ENCODE peak calls at places on chromosome X, in six cellular contexts. A is HepG2, Y is HL-60, N is GM12878, D is SK-N-SH, R is K562. B is an unnamed sample.

GRCh38 chrX:19624754-19625153 is 109.4 kb upstream of the MAP3K15 start:
- DNase-seq in A (no peak), Y (no peak), N (no peak), D (no peak), R (no peak), B (no peak)

GRCh38 chrX:41475611-41476241 is 28.6 kb downstream of the NYX start:
- DNase-seq in A (peak; percentile 35), Y (no peak), N (no peak), D (no peak), R (no peak), B (no peak)

GRCh38 chrX:39431893-39432292 is 630.6 kb downstream of the MID1IP1 start:
- DNase-seq in A (no peak), Y (no peak), N (no peak), D (no peak), R (no peak), B (no peak)

GRCh38 chrX:7117587-7117986 is 29.9 kb upstream of the STS start:
- DNase-seq in A (no peak), Y (no peak), N (no peak), D (no peak), R (no peak), B (no peak)

GRCh38 chrX:128464091-128464490 is 411.9 kb upstream of the ACTRT1 start:
- DNase-seq in A (peak; percentile 3), Y (no peak), N (no peak), D (no peak), R (no peak), B (no peak)

GRCh38 chrX:24643116-24643515 is 4.0 kb downstream of the PCYT1B start:
- DNase-seq in A (no peak), Y (no peak), N (no peak), D (no peak), R (peak; percentile 14), B (no peak)

GRCh38 chrX:47174846-47175587 is 18.6 kb upstream of the UBA1 start:
- DNase-seq in A (no peak), Y (no peak), N (no peak), D (peak; percentile 24), R (no peak), B (no peak)

GRCh38 chrX:38798956-38799355 is 2.3 kb upstream of the MID1IP1 start:
- DNase-seq in A (no peak), Y (no peak), N (no peak), D (no peak), R (no peak), B (no peak)

GRCh38 chrX:22520128-22520828 is 247.6 kb downstream of the CBLL2 start:
- DNase-seq in A (no peak), Y (no peak), N (no peak), D (no peak), R (no peak), B (no peak)

GRCh38 chrX:101602077-101602476 is 15.7 kb downstream of the ARMCX6 start:
- DNase-seq in A (no peak), Y (no peak), N (no peak), D (no peak), R (no peak), B (no peak)

GRCh38 chrX:19682712-19683331 is 167.5 kb upstream of the MAP3K15 start:
- DNase-seq in A (no peak), Y (peak; percentile 34), N (no peak), D (peak; percentile 55), R (no peak), B (no peak)

GRCh38 chrX:118459494-118459893 is 36.1 kb upstream of the DOCK11 start:
- DNase-seq in A (peak; percentile 23), Y (peak; percentile 21), N (peak; percentile 2), D (peak; percentile 43), R (peak; percentile 44), B (no peak)

GRCh38 chrX:54422168-54422567 is 18.0 kb upstream of the TSR2 start:
- DNase-seq in A (peak; percentile 38), Y (no peak), N (no peak), D (no peak), R (no peak), B (no peak)

GRCh38 chrX:110089656-110090404 is 86.9 kb downstream of the TMEM164 start:
- DNase-seq in A (no peak), Y (peak; percentile 79), N (no peak), D (no peak), R (no peak), B (no peak)

GRCh38 chrX:51855698-51856097 is 37.7 kb upstream of the MAGED1 start:
- DNase-seq in A (no peak), Y (no peak), N (no peak), D (no peak), R (no peak), B (no peak)

GRCh38 chrX:51853251-51853650 is 40.2 kb upstream of the MAGED1 start:
- DNase-seq in A (no peak), Y (no peak), N (no peak), D (no peak), R (no peak), B (no peak)

GRCh38 chrX:51852096-51852495 is 41.3 kb upstream of the MAGED1 start:
- DNase-seq in A (no peak), Y (no peak), N (no peak), D (no peak), R (no peak), B (no peak)

GRCh38 chrX:51852621-51853020 is 40.8 kb upstream of the MAGED1 start:
- DNase-seq in A (no peak), Y (no peak), N (no peak), D (no peak), R (no peak), B (no peak)

DNA sequence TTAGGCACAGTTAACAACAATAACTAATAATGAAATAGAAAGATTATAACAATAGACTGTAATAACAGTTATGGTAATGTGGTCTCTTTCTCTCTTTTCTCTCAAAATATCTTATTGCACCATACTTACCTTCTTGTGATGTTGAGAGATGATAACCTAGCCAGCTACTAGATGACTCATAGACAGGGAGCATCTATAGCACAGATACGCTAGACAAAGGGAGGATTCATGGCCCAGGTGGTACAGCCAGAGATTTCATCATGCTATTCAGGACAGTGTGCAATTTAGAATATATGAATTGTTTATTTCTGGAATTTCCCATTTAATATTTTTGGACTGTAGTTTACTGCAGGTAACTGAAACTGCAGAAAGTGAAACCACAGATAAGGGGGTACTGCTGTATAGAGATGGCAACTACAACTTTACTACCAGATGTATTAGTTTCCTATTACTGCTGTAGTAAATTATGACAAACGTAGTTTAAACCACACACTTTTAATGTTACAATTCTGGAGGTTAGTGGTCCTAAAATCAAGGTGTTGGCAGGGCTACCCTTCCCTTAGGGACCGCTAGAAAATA is 41.8 kb upstream of the MAGED1 start:
- DNase-seq in A (peak; percentile 6), Y (no peak), N (no peak), D (no peak), R (no peak), B (no peak)
- TF ChIP-seq GABPA in A (no peak), Y (no peak), N (no peak), D (no peak), R (no peak), B (no peak)

GRCh38 chrX:285076-285677 is 4.0 kb downstream of the PLCXD1 start:
- DNase-seq in A (no peak), Y (no peak), N (no peak), D (no peak), R (no peak), B (no peak)

GRCh38 chrX:288561-288991 is 7.4 kb downstream of the PLCXD1 start:
- DNase-seq in A (no peak), Y (no peak), N (no peak), D (no peak), R (no peak), B (no peak)

GRCh38 chrX:287670-288069 is 6.5 kb downstream of the PLCXD1 start:
- DNase-seq in A (no peak), Y (no peak), N (no peak), D (no peak), R (no peak), B (no peak)

GRCh38 chrX:281166-281999 is at the start of gene PLCXD1:
- DNase-seq in A (peak; percentile 85), Y (peak; percentile 35), N (no peak), D (peak; percentile 84), R (peak; percentile 69), B (peak; percentile 80)

DNA sequence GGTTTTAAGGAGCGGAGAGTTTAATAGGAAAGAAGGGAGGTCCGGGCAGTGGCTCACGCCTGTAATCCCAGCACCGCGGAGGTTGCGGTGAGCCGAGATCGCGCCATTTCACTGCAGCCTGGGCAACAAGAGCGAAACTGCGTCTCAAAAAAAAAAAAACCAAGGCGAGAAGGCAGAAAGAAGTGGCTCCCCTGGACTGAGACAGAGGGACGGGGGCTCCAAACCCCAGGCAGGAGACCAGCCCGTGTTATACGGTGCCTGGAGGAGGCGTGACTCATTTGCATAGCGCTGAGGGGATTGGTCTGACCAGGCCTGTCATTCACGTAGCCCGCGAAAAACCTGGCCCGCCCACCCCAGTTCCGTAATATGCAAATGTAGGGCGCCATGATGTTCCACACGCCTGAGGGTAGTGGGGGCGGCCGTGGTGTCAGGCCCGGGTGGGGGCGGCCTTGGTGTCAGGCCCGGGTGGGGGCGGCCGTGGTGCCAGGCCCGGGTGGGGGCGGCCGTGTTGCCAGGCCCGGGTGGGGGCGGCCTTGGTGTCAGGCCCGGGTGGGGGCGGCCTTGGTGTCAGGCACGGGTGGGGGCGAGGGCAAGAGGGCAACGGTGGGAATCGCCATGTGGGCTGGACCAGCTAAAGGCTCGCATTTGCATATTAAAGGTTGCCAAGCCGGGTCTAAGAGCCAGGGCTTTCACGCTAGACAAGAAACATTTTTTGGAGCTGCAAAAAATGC is 2.1 kb downstream of the PLCXD1 start:
- DNase-seq in A (no peak), Y (peak; percentile 97), N (peak; percentile 86), D (peak; percentile 95), R (peak; percentile 77), B (peak; percentile 90)
- TF ChIP-seq GABPA in A (no peak), Y (no peak), N (no peak), D (no peak), R (no peak), B (no peak)

DNA sequence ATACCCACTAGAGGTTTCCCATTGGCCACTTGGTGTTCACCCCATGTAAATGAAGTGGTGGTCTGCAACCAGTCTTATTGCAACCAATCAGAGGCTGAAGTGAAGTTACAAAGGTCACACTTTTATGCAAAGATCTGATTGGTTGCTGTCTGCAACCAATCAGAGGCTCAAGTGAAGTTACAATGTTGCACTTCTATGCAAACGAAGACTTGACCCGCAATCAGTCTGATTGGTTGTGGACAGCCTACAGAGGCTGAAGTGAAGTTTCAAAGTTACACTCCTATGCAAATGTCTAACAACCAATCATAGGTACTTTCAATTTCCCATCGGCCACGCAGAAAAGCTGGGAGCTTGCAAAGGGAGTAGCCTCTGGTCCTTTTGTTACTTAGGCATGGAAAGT is 22.3 kb upstream of the XPNPEP2 start:
- DNase-seq in A (peak; percentile 68), Y (no peak), N (no peak), D (no peak), R (no peak), B (no peak)
- TF ChIP-seq GABPA in A (no peak), Y (no peak), N (no peak), D (no peak), R (no peak), B (no peak)

GRCh38 chrX:124344246-124344645 is 2.1 kb upstream of the SH2D1A start:
- DNase-seq in A (no peak), Y (no peak), N (no peak), D (no peak), R (no peak), B (no peak)

GRCh38 chrX:124347242-124347641 is 879 bp downstream of the SH2D1A start:
- DNase-seq in A (no peak), Y (no peak), N (no peak), D (no peak), R (no peak), B (no peak)

GRCh38 chrX:124346877-124347241 is 496 bp downstream of the SH2D1A start:
- DNase-seq in A (no peak), Y (no peak), N (no peak), D (no peak), R (no peak), B (no peak)

GRCh38 chrX:124348152-124348551 is 1.8 kb downstream of the SH2D1A start:
- DNase-seq in A (no peak), Y (no peak), N (no peak), D (no peak), R (peak; percentile 9), B (no peak)

GRCh38 chrX:124346064-124346876 is at the start of gene SH2D1A:
- DNase-seq in A (no peak), Y (peak; percentile 3), N (no peak), D (no peak), R (no peak), B (no peak)
- TF ChIP-seq GABPA in A (no peak), Y (no peak), N (no peak), D (no peak), R (no peak), B (no peak)